ENCODE peak calls at places on chromosomes 5 and 9, in seven cellular contexts. T is adipocyte, W is substantia nigra, A is H7, M is NB4, X is IMR-90, Z is A172. H is an unnamed sample.

GRCh38 chr5:167754501-167754941 is 536.9 kb upstream of the WWC1 start:
- DNase-seq in A (no peak), Z (peak), M (no peak), T (peak), X (no peak), W (no peak), H (no peak)

GRCh38 chr9:101860920-101861319 is 122.5 kb upstream of the GRIN3A start:
- DNase-seq in A (no peak), T (no peak), Z (no peak), M (no peak), W (no peak), X (no peak), H (no peak)

GRCh38 chr5:84724683-84725082 is 340.0 kb upstream of the EDIL3 start:
- DNase-seq in X (peak), A (no peak), W (no peak), M (no peak), T (peak), Z (peak), H (no peak)

GRCh38 chr9:73223594-73223993 is 71.9 kb downstream of the ANXA1 start:
- DNase-seq in X (no peak), T (no peak), A (no peak), Z (no peak), W (no peak), M (no peak), H (no peak)

GRCh38 chr9:37486616-37487544 is 1.1 kb downstream of the POLR1E start:
- DNase-seq in X (peak), W (peak), A (no peak), T (peak), Z (peak), M (peak), H (peak)

GRCh38 chr5:140109050-140109817 is 4.7 kb upstream of the PURA start:
- DNase-seq in M (no peak), A (no peak), W (no peak), X (peak), T (peak), Z (no peak), H (no peak)

GRCh38 chr9:3954228-3954949 is 345.5 kb downstream of the GLIS3 start:
- DNase-seq in W (no peak), Z (no peak), T (peak), M (no peak), X (no peak), A (peak), H (no peak)

GRCh38 chr5:36696059-36696673 is 89.8 kb downstream of the SLC1A3 start:
- DNase-seq in M (peak), W (no peak), T (peak), Z (peak), X (peak), A (peak), H (peak)

GRCh38 chr5:159504857-159505304 is 174.6 kb upstream of the IL12B start:
- DNase-seq in Z (peak), W (peak), A (no peak), X (peak), T (peak), M (no peak), H (no peak)

GRCh38 chr9:126957687-126958053 is 43.1 kb downstream of the RALGPS1 start:
- DNase-seq in W (no peak), M (no peak), A (no peak), Z (peak), X (peak), T (peak), H (no peak)

GRCh38 chr5:115415143-115415491 is 118.7 kb upstream of the CCDC112 start:
- DNase-seq in X (peak), T (no peak), M (no peak), A (no peak), Z (peak), W (no peak), H (no peak)

GRCh38 chr9:137368431-137369110 is 54.4 kb downstream of the EXD3 start:
- DNase-seq in W (no peak), T (no peak), X (no peak), A (no peak), M (no peak), Z (no peak), H (no peak)

GRCh38 chr9:129317179-129318011 is 139.3 kb upstream of the IER5L start:
- DNase-seq in A (peak), M (peak), X (peak), Z (no peak), T (no peak), W (no peak), H (peak)

GRCh38 chr5:35863159-35863558 is 6.5 kb downstream of the IL7R start:
- DNase-seq in T (no peak), W (no peak), X (no peak), M (peak), A (no peak), Z (no peak), H (no peak)